ENCODE peak calls at places on chromosome 3, in eight cellular contexts. Q is NCI-H1436, R is NCI-H460, W is GM06990, N is WTC11, Z is GM04504, V is AG09309, A is RPMI7951. G is an unnamed sample.

GRCh38 chr3:55367396-55367795 is 119.7 kb downstream of the WNT5A start:
- DNase-seq in Q (no peak), R (no peak), W (no peak), N (no peak), Z (no peak), V (no peak), A (no peak), G (no peak)

GRCh38 chr3:134077649-134078081 is 47.9 kb upstream of the SLCO2A1 start:
- DNase-seq in Q (no peak), R (no peak), W (no peak), N (no peak), Z (no peak), V (no peak), A (peak), G (no peak)

GRCh38 chr3:178140491-178140890 is 395.7 kb upstream of the KCNMB2 start:
- DNase-seq in Q (no peak), R (peak), W (no peak), N (no peak), Z (no peak), V (peak), A (no peak), G (no peak)

GRCh38 chr3:14174483-14174882 is 3.9 kb downstream of the XPC start:
- DNase-seq in Q (no peak), R (no peak), W (no peak), N (no peak), Z (no peak), V (no peak), A (no peak), G (no peak)

GRCh38 chr3:122458992-122459391 is 43.1 kb upstream of the WDR5B start:
- DNase-seq in Q (no peak), R (peak), W (no peak), N (no peak), Z (peak), V (peak), A (peak), G (no peak)

GRCh38 chr3:126134219-126134975 is 46.0 kb downstream of the ALDH1L1 start:
- DNase-seq in Q (peak), R (peak), W (peak), N (peak), Z (peak), V (no peak), A (peak), G (peak)

GRCh38 chr3:7309707-7310106 is 448.8 kb downstream of the GRM7 start:
- DNase-seq in Q (no peak), R (no peak), W (no peak), N (no peak), Z (no peak), V (no peak), A (no peak), G (no peak)

GRCh38 chr3:97940034-97940433 is 32.2 kb downstream of the RIOX2 start:
- DNase-seq in Q (peak), R (peak), W (no peak), N (no peak), Z (no peak), V (no peak), A (peak), G (no peak)

GRCh38 chr3:64111083-64111482 is 87.8 kb upstream of the PSMD6 start:
- DNase-seq in Q (no peak), R (no peak), W (no peak), N (no peak), Z (no peak), V (no peak), A (no peak), G (no peak)

GRCh38 chr3:146969356-146969755 is 364.2 kb upstream of the PLSCR5 start:
- DNase-seq in Q (no peak), R (no peak), W (no peak), N (no peak), Z (peak), V (peak), A (peak), G (no peak)

GRCh38 chr3:195071011-195071728 is 199.8 kb downstream of the XXYLT1 start:
- DNase-seq in Q (no peak), R (no peak), W (no peak), N (no peak), Z (no peak), V (no peak), A (no peak), G (no peak)

GRCh38 chr3:188683032-188683491 is 488.7 kb upstream of the TPRG1 start:
- DNase-seq in Q (no peak), R (no peak), W (no peak), N (no peak), Z (peak), V (peak), A (peak), G (no peak)

GRCh38 chr3:177538064-177538742 is 340.9 kb upstream of the TBL1XR1 start:
- DNase-seq in Q (no peak), R (no peak), W (no peak), N (no peak), Z (no peak), V (no peak), A (peak), G (no peak)

GRCh38 chr3:67578416-67578815 is 76.0 kb downstream of the SUCLG2 start:
- DNase-seq in Q (no peak), R (no peak), W (no peak), N (no peak), Z (no peak), V (no peak), A (no peak), G (no peak)

GRCh38 chr3:2154596-2154995 is 55.9 kb downstream of the CNTN4 start:
- DNase-seq in Q (no peak), R (no peak), W (no peak), N (no peak), Z (no peak), V (no peak), A (no peak), G (no peak)

GRCh38 chr3:79012530-79012913 is 755.3 kb downstream of the ROBO1 start:
- DNase-seq in Q (no peak), R (no peak), W (no peak), N (no peak), Z (no peak), V (no peak), A (no peak), G (no peak)

GRCh38 chr3:81485444-81485865 is 276.0 kb downstream of the GBE1 start:
- DNase-seq in Q (no peak), R (no peak), W (peak), N (no peak), Z (peak), V (peak), A (no peak), G (no peak)

GRCh38 chr3:143078883-143079282 is 40.7 kb upstream of the CHST2 start:
- DNase-seq in Q (no peak), R (no peak), W (no peak), N (no peak), Z (peak), V (peak), A (peak), G (no peak)

GRCh38 chr3:171770689-171771620 is 39.3 kb downstream of the PLD1 start:
- DNase-seq in Q (peak), R (peak), W (no peak), N (peak), Z (no peak), V (peak), A (peak), G (peak)

GRCh38 chr3:4376499-4376898 is 73.3 kb downstream of the SETMAR start:
- DNase-seq in Q (no peak), R (no peak), W (no peak), N (no peak), Z (no peak), V (no peak), A (peak), G (no peak)

GRCh38 chr3:15982667-15983145 is 184.9 kb upstream of the ANKRD28 start:
- DNase-seq in Q (peak), R (peak), W (no peak), N (no peak), Z (peak), V (peak), A (peak), G (no peak)

GRCh38 chr3:161644871-161645636 is 148.4 kb downstream of the OTOL1 start:
- DNase-seq in Q (no peak), R (no peak), W (no peak), N (no peak), Z (no peak), V (no peak), A (no peak), G (no peak)

GRCh38 chr3:98884675-98885371 is 16.7 kb downstream of the DCBLD2 start:
- DNase-seq in Q (no peak), R (no peak), W (no peak), N (no peak), Z (no peak), V (no peak), A (peak), G (no peak)

GRCh38 chr3:172175254-172175599 is 135.8 kb downstream of the FNDC3B start:
- DNase-seq in Q (no peak), R (no peak), W (no peak), N (no peak), Z (no peak), V (no peak), A (no peak), G (no peak)

GRCh38 chr3:23002846-23003800 is 200.0 kb upstream of the UBE2E2 start:
- DNase-seq in Q (peak), R (no peak), W (no peak), N (no peak), Z (no peak), V (no peak), A (peak), G (no peak)

GRCh38 chr3:190345027-190345821 is 23.0 kb upstream of the CLDN1 start:
- DNase-seq in Q (no peak), R (peak), W (no peak), N (no peak), Z (peak), V (peak), A (peak), G (no peak)

GRCh38 chr3:156605686-156606605 is 51.0 kb upstream of the SSR3 start:
- DNase-seq in Q (no peak), R (peak), W (peak), N (peak), Z (peak), V (peak), A (peak), G (peak)

GRCh38 chr3:13174803-13175135 is 101.5 kb upstream of the IQSEC1 start:
- DNase-seq in Q (no peak), R (no peak), W (no peak), N (no peak), Z (no peak), V (no peak), A (no peak), G (no peak)

GRCh38 chr3:184786271-184787010 is 25.5 kb upstream of the VPS8 start:
- DNase-seq in Q (no peak), R (no peak), W (no peak), N (no peak), Z (peak), V (peak), A (peak), G (no peak)

GRCh38 chr3:39378092-39378491 is 5.1 kb upstream of the SLC25A38 start:
- DNase-seq in Q (no peak), R (peak), W (peak), N (peak), Z (no peak), V (no peak), A (peak), G (peak)

GRCh38 chr3:169028716-169029115 is 634.8 kb downstream of the MECOM start:
- DNase-seq in Q (no peak), R (no peak), W (no peak), N (no peak), Z (no peak), V (no peak), A (no peak), G (no peak)

G was measured in H9.